ENCODE peak calls at places on chromosomes 11 and 22, in four cellular contexts. F is Panc1, K is GM23338, T is K562. Y is an unnamed sample. For H3K27me3, the result is how much of the 10 kb centered on the place peaks cover.

GRCh38 chr22:20979243-20979809 is 2.8 kb upstream of the LZTR1 start:
- ATAC-seq in F (no peak), K (peak), T (peak), Y (peak)

GRCh38 chr11:128530119-128531091 is 57.0 kb downstream of the ETS1 start:
- ATAC-seq in F (no peak), T (no peak), K (no peak), Y (peak)

GRCh38 chr11:36127550-36127949 is 161.7 kb downstream of the COMMD9 start:
- ATAC-seq in T (no peak), K (no peak), F (no peak), Y (no peak)

GRCh38 chr11:92300871-92301270 is 76.3 kb downstream of the FAT3 start:
- ATAC-seq in F (no peak), T (no peak), K (no peak), Y (no peak)

GRCh38 chr22:32044913-32045312 is 1.9 kb downstream of the SLC5A1 start:
- ATAC-seq in T (no peak), F (no peak), K (no peak), Y (no peak)

GRCh38 chr11:4008116-4008515 is 86.5 kb upstream of the RRM1 start:
- ATAC-seq in F (no peak), T (no peak), K (no peak), Y (no peak)

GRCh38 chr11:10274726-10275125 is 19.3 kb downstream of the SBF2 start:
- ATAC-seq in T (no peak), K (no peak), F (no peak), Y (no peak)

GRCh38 chr11:119545978-119546915 is 123.3 kb upstream of the THY1 start:
- ATAC-seq in K (no peak), T (no peak), F (no peak), Y (no peak)

GRCh38 chr22:24053481-24054226 is 42.5 kb downstream of the CABIN1 start:
- ATAC-seq in T (no peak), K (no peak), F (peak), Y (no peak)

GRCh38 chr11:46480909-46481308 is 89.3 kb upstream of the CHRM4 start:
- ATAC-seq in K (no peak), F (no peak), T (peak), Y (no peak)

GRCh38 chr11:18277560-18278271 is 11.7 kb downstream of the SAA1 start:
- ATAC-seq in K (no peak), T (peak), F (no peak), Y (peak)

GRCh38 chr22:22369962-22370265 is 125.3 kb downstream of the VPREB1 start:
- ATAC-seq in T (peak), F (no peak), K (no peak), Y (no peak)

GRCh38 chr11:17923213-17923612 is 89.6 kb downstream of the SERGEF start:
- ATAC-seq in T (no peak), F (no peak), K (no peak), Y (peak)

GRCh38 chr22:37777122-37777687 is 30.5 kb upstream of the GCAT start:
- ATAC-seq in K (no peak), T (peak), F (no peak), Y (peak)

GRCh38 chr11:34348919-34349318 is 8.9 kb downstream of the ABTB2 start:
- ATAC-seq in F (no peak), T (no peak), K (no peak), Y (no peak)

GRCh38 chr11:70661763-70662501 is 263.6 kb downstream of the CTTN start:
- ATAC-seq in K (peak), F (no peak), T (no peak), Y (peak)

GRCh38 chr11:79507726-79508125 is 66.9 kb upstream of the TENM4 start:
- ATAC-seq in F (no peak), T (no peak), K (no peak), Y (no peak)

GRCh38 chr11:22449441-22449840 is 111.3 kb downstream of the SLC17A6 start:
- ATAC-seq in K (no peak), F (no peak), T (no peak), Y (no peak)

GRCh38 chr11:118412921-118413320 is 11.5 kb downstream of the ATP5MG start:
- ATAC-seq in T (no peak), K (no peak), F (no peak), Y (no peak)

GRCh38 chr11:45305874-45306623 is 19.9 kb upstream of the SYT13 start:
- ATAC-seq in F (no peak), K (no peak), T (no peak), Y (no peak)

GRCh38 chr22:27681037-27681436 is 120.5 kb downstream of the MN1 start:
- ATAC-seq in F (no peak), K (no peak), T (no peak), Y (no peak)

GRCh38 chr11:67311556-67312082 is 8.3 kb downstream of the SSH3 start:
- ATAC-seq in T (peak), K (peak), F (peak), Y (no peak)

GRCh38 chr11:67311051-67311555 is 7.8 kb downstream of the SSH3 start:
- ATAC-seq in F (no peak), K (no peak), T (no peak), Y (no peak)

GRCh38 chr11:67309661-67310061 is 6.3 kb downstream of the SSH3 start:
- ATAC-seq in T (no peak), F (no peak), K (no peak), Y (no peak)

GRCh38 chr11:67309166-67309565 is 5.8 kb downstream of the SSH3 start:
- ATAC-seq in F (no peak), T (no peak), K (no peak), Y (no peak)

DNA sequence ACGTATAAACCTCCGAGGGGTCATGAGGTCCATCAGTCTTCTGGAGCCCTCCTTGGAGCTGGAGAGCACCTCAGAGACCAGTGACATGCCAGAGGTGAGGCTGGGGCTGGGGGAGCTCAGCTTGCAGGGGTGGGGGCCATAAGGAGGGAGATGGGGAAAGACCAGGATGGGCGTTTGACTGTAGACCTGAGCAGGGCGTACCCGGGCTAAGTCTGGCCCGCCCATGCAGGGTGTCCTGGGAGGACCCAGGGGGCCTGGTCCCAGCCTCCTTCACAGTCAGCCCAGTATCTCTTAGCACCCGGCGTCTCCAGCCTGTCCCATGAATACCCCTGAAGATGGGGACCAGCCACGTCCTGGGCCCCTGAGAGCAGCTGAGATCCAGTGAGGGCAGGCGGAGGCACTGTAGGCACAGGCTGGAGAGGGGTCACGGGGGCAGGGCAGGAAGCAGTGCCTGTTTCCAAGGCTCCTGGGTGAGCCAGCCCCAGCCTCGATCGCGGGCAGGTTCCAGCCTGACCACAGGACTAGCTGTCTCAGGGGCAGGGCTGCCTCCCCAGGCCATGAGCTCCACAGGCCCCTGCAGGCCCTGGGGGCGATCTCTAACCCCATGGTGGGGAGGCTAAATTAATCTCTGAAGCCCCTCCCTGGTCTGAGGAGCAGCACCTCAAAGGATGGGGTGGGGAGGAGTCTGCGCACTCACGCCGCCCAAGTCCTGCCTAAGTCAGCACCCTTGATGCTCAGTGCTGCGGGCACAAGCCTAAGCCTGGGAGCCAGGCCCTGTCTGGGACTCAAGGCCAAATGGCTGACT is 7.1 kb downstream of the SSH3 start:
- ATAC-seq in T (no peak), K (no peak), F (no peak), Y (no peak)
- H3K27ac ChIP-seq in T (no peak), K (no peak), F (no peak), Y (no peak)

GRCh38 chr11:133311230-133311629 is 221.1 kb downstream of the OPCML start:
- ATAC-seq in F (no peak), T (no peak), K (no peak), Y (no peak)

GRCh38 chr11:133300666-133301065 is 231.6 kb downstream of the OPCML start:
- ATAC-seq in F (no peak), K (no peak), T (no peak), Y (no peak)

GRCh38 chr11:133302056-133302455 is 230.2 kb downstream of the OPCML start:
- ATAC-seq in T (no peak), F (no peak), K (peak), Y (no peak)

GRCh38 chr11:133303262-133303661 is 229.0 kb downstream of the OPCML start:
- ATAC-seq in K (no peak), T (no peak), F (no peak), Y (no peak)

GRCh38 chr11:133306019-133306418 is 226.3 kb downstream of the OPCML start:
- ATAC-seq in F (no peak), T (no peak), K (peak), Y (no peak)
- TF ChIP-seq POLR2AphosphoS5 in F (no peak), T (no peak), K (no peak), Y (no peak)

DNA sequence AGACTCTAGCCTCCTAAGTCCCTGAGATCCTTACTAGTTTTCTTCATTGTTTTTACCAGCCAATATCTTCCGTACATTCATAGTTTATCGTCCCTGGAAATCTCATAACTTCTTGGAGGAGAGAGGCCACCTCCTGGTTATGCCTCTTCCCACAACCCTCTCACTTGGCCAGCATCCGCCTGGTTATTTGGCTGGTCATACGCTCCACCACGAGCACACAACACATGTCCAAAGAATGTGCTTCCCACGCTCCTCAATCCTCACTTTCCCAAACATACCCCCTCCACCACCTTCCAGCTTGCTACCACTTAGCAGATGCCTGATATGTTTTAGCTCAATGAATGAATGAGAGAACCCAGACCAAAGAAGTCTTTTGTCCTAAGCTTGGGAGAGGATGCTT is 83.5 kb upstream of the EIF3D start:
- ATAC-seq in K (no peak), T (no peak), F (no peak), Y (no peak)
- H3K27me3 ChIP-seq in K (under half), T (half or more), F (under half), Y (half or more)

DNA sequence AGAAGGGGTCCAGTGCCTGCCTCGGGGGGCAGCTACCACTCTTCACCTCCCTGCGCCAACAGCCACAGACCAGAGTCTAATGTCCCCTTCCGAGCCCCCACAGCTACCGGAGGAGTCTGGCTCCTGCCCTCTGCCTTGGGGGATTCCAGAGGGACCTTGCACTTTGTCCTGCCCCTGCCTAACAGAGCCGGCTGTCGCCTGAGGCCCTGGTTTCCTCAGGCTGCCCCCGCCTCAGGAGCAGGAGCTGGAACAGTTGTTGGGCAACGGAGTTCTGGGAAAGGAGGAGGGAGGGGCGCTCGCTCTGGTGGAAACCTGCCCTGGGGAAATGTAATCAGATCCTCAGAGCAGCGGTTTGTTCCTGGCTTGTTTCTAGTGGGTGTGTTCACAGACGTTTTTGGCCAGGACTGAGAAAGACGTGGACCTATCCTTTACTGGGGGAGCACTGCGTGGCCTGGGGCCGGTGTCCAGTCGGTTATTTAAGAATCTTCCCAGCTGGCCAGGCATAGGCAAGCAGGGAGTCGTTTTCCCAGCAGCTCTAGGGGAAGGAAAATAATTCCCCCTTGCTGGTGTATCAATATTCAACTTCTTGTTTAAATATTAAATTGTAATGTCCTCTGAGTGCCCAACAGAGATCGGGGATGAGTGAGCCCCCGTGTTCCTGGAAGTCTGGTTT is 32.3 kb downstream of the A4GALT start:
- ATAC-seq in K (peak), T (peak), F (peak), Y (peak)
- H3K27ac ChIP-seq in K (peak), T (no peak), F (peak), Y (peak)

GRCh38 chr22:39087881-39088687 is 9.0 kb upstream of the APOBEC3H start:
- ATAC-seq in K (peak), T (peak), F (peak), Y (peak)
- TF ChIP-seq POLR2AphosphoS5 in K (peak), T (no peak), F (no peak), Y (no peak)

GRCh38 chr22:46027219-46028068 is 50.5 kb upstream of the WNT7B start:
- ATAC-seq in K (peak), T (peak), F (peak), Y (peak)
- H3K27me3 ChIP-seq in K (under half), T (under half), F (under half), Y (under half)

GRCh38 chr11:113673566-113674396 is 32.3 kb downstream of the TMPRSS5 start:
- ATAC-seq in F (no peak), K (no peak), T (no peak), Y (no peak)
- H3K27ac ChIP-seq in F (peak), K (no peak), T (no peak), Y (no peak)

DNA sequence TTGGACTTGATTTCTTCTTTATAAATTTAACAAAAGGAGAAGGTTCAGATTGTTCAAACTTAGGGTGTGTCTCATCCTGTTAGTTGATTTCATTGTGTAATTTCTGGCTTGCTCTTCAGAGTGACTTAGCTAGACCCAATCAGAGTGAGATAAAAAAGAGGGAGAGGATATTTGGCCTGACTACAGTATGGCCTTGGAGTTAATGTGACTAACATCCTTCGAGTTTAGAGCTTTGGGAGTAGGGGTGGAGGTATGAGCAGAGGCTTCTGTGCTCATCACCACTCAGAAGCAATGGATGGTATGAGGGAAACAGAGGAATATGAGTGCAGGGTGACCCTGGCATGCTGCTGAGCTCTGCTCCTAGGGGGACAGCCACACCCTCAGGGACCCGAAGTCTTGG is 114.2 kb downstream of the ME3 start:
- ATAC-seq in T (no peak), F (no peak), K (no peak), Y (peak)
- TF ChIP-seq POLR2AphosphoS5 in T (no peak), F (no peak), K (no peak), Y (no peak)